ENCODE peak calls at places on chromosomes 13 and 19, in five cellular contexts. I is NCI-H748 treated with DMSO at 0.1 percent for 48 hours; U is PC-9; W is activated T-helper 1 cell treated with anti-CD3 and anti-CD28 coated beads, Interleukin-12 subunit alpha, Interleukin-12 subunit beta, Interleukin-2, Interleukin-4 antibody, amounts not matched to agents 30 ng/mL and 10 ng/mL and 1 ng/mL, durations not matched to agents 14 hours and 24 hours and 36 hours; O is neural progenitor cell. P is an unnamed sample.

GRCh38 chr19:6514926-6515325 is 12.8 kb upstream of the TUBB4A start:
- DNase-seq in I (no peak), U (no peak), W (no peak), O (no peak), P (no peak)

GRCh38 chr13:27120811-27121210 is 50.8 kb downstream of the USP12 start:
- DNase-seq in I (no peak), U (no peak), W (no peak), O (no peak), P (no peak)

GRCh38 chr19:7224205-7224833 is 69.9 kb downstream of the INSR start:
- DNase-seq in I (no peak), U (no peak), W (no peak), O (no peak), P (no peak)

GRCh38 chr19:44758596-44758995 is 10.1 kb downstream of the BCL3 start:
- DNase-seq in I (no peak), U (no peak), W (no peak), O (peak), P (peak)

GRCh38 chr13:98792321-98792720 is 39.8 kb upstream of the SLC15A1 start:
- DNase-seq in I (no peak), U (no peak), W (no peak), O (no peak), P (no peak)

GRCh38 chr13:29505950-29506349 is 89.5 kb downstream of the SLC7A1 start:
- DNase-seq in I (no peak), U (no peak), W (no peak), O (no peak), P (no peak)

GRCh38 chr13:77800219-77800618 is 102.7 kb downstream of the SLAIN1 start:
- DNase-seq in I (no peak), U (no peak), W (no peak), O (no peak), P (no peak)

GRCh38 chr13:48531416-48532145 is 1.3 kb downstream of the RCBTB2 start:
- DNase-seq in I (no peak), U (no peak), W (no peak), O (peak), P (no peak)

GRCh38 chr13:83955011-83955410 is 72.7 kb upstream of the SLITRK1 start:
- DNase-seq in I (no peak), U (no peak), W (no peak), O (no peak), P (no peak)

GRCh38 chr13:19967619-19968018 is 9.1 kb downstream of the ZMYM2 start:
- DNase-seq in I (no peak), U (no peak), W (no peak), O (no peak), P (no peak)

GRCh38 chr13:45179428-45179827 is 21.4 kb downstream of the KCTD4 start:
- DNase-seq in I (no peak), U (no peak), W (no peak), O (no peak), P (no peak)

GRCh38 chr13:108812165-108812564 is 182.8 kb downstream of the MYO16 start:
- DNase-seq in I (no peak), U (no peak), W (no peak), O (no peak), P (no peak)

GRCh38 chr19:29645911-29646310 is 19.4 kb upstream of the PLEKHF1 start:
- DNase-seq in I (no peak), U (no peak), W (no peak), O (no peak), P (no peak)

GRCh38 chr19:16154557-16154956 is 11.1 kb downstream of the HSH2D start:
- DNase-seq in I (no peak), U (no peak), W (no peak), O (no peak), P (no peak)

GRCh38 chr19:48501446-48501960 is 10.1 kb downstream of the LMTK3 start:
- DNase-seq in I (peak), U (peak), W (peak), O (peak), P (peak)

GRCh38 chr13:20672772-20673171 is 30.7 kb upstream of the IL17D start:
- DNase-seq in I (no peak), U (no peak), W (no peak), O (no peak), P (no peak)

GRCh38 chr13:40764587-40765403 is 6.2 kb downstream of the MRPS31 start:
- DNase-seq in I (no peak), U (no peak), W (no peak), O (no peak), P (no peak)

GRCh38 chr13:33518442-33518841 is 232.9 kb upstream of the STARD13 start:
- DNase-seq in I (no peak), U (no peak), W (no peak), O (no peak), P (no peak)